ENCODE peak calls at places on chromosome 2, in nine cellular contexts. C is brain microvascular endothelial cell; B is mucosa of descending colon; D is aorta; O is B cell; V is NCI-H146; U is stimulated activated naive B cell treated with anti-CD40 and anti-IgM and Interleukin-4, amounts not matched to agents 10 μg/mL and 1 μg/mL and 100 μg/mL, for 72 hours; Q is HL-60; L is GM06990. P is an unnamed sample.
A peak's percentile ranks its signal among the peaks of the same experiment; 100 is the strongest.

GRCh38 chr2:212177724-212178123 is 360.9 kb downstream of the ERBB4 start:
- DNase-seq in C (peak; percentile 2), B (no peak), D (no peak), O (no peak), V (no peak), U (no peak), Q (no peak), L (no peak), P (peak; percentile 72)

GRCh38 chr2:10984418-10985130 is 72.8 kb downstream of the KCNF1 start:
- DNase-seq in C (no peak), B (no peak), D (no peak), O (no peak), V (no peak), U (no peak), Q (no peak), L (no peak), P (no peak)

GRCh38 chr2:229408356-229408755 is 137.3 kb upstream of the PID1 start:
- DNase-seq in C (peak; percentile 87), B (no peak), D (peak; percentile 61), O (no peak), V (peak; percentile 23), U (no peak), Q (peak; percentile 48), L (no peak), P (peak; percentile 51)

GRCh38 chr2:172968061-172968469 is 107.6 kb upstream of the MAP3K20 start:
- DNase-seq in C (peak; percentile 89), B (no peak), D (peak; percentile 78), O (no peak), V (no peak), U (no peak), Q (no peak), L (no peak), P (no peak)

GRCh38 chr2:163771596-163771995 is 35.8 kb upstream of the FIGN start:
- DNase-seq in C (no peak), B (no peak), D (no peak), O (no peak), V (no peak), U (no peak), Q (no peak), L (no peak), P (no peak)

GRCh38 chr2:90069290-90069894 is 1377.9 kb downstream of the RPIA start:
- DNase-seq in C (no peak), B (peak; percentile 54), D (peak; percentile 49), O (peak; percentile 31), V (no peak), U (peak; percentile 32), Q (peak; percentile 31), L (peak; percentile 15), P (peak; percentile 90)

GRCh38 chr2:55590810-55591440 is 26.5 kb downstream of the PPP4R3B start:
- DNase-seq in C (no peak), B (no peak), D (no peak), O (no peak), V (peak; percentile 4), U (no peak), Q (no peak), L (peak; percentile 28), P (no peak)

GRCh38 chr2:173941567-173941966 is 23.6 kb downstream of the SP3 start:
- DNase-seq in C (no peak), B (no peak), D (no peak), O (no peak), V (no peak), U (no peak), Q (no peak), L (no peak), P (no peak)

GRCh38 chr2:173881886-173882285 is 83.3 kb downstream of the SP3 start:
- DNase-seq in C (no peak), B (no peak), D (no peak), O (no peak), V (peak; percentile 2), U (no peak), Q (no peak), L (no peak), P (no peak)

GRCh38 chr2:202171246-202171833 is 67.1 kb downstream of the SUMO1 start:
- DNase-seq in C (no peak), B (no peak), D (no peak), O (peak; percentile 17), V (no peak), U (peak; percentile 4), Q (no peak), L (peak; percentile 15), P (peak; percentile 88)

GRCh38 chr2:223057545-223057944 is 5.6 kb downstream of the KCNE4 start:
- DNase-seq in C (no peak), B (no peak), D (no peak), O (no peak), V (peak; percentile 30), U (no peak), Q (no peak), L (no peak), P (no peak)

GRCh38 chr2:68231061-68231372 is 21.3 kb downstream of the PPP3R1 start:
- DNase-seq in C (no peak), B (no peak), D (no peak), O (no peak), V (no peak), U (no peak), Q (no peak), L (no peak), P (no peak)

GRCh38 chr2:9170458-9171130 is 36.0 kb upstream of the ASAP2 start:
- DNase-seq in C (no peak), B (no peak), D (no peak), O (no peak), V (no peak), U (no peak), Q (peak; percentile 21), L (no peak), P (peak; percentile 41)

GRCh38 chr2:148974126-148974525 is 64.4 kb upstream of the LYPD6B start:
- DNase-seq in C (no peak), B (no peak), D (no peak), O (no peak), V (no peak), U (no peak), Q (no peak), L (no peak), P (peak; percentile 62)

GRCh38 chr2:84946204-84947009 is 24.6 kb upstream of the KCMF1 start:
- DNase-seq in C (peak; percentile 71), B (peak; percentile 74), D (peak; percentile 54), O (peak; percentile 74), V (no peak), U (peak; percentile 77), Q (peak; percentile 81), L (peak; percentile 73), P (no peak)

GRCh38 chr2:228556707-228557106 is 375.2 kb upstream of the SPHKAP start:
- DNase-seq in C (peak; percentile 14), B (no peak), D (no peak), O (no peak), V (no peak), U (no peak), Q (no peak), L (no peak), P (no peak)

GRCh38 chr2:239983004-239983778 is 42.0 kb downstream of the NDUFA10 start:
- DNase-seq in C (no peak), B (no peak), D (no peak), O (no peak), V (no peak), U (no peak), Q (peak; percentile 52), L (no peak), P (no peak)

GRCh38 chr2:177921726-177922125 is 150.9 kb downstream of the PDE11A start:
- DNase-seq in C (no peak), B (no peak), D (no peak), O (no peak), V (no peak), U (no peak), Q (no peak), L (no peak), P (no peak)

GRCh38 chr2:16392647-16393482 is 272.8 kb downstream of the CYRIA start:
- DNase-seq in C (no peak), B (no peak), D (no peak), O (no peak), V (no peak), U (no peak), Q (no peak), L (no peak), P (no peak)

P was measured in GM23338.